ENCODE peak calls at places on chromosomes 5 and 9, in eight cellular contexts. J is aorta; W is KBM-7; O is transverse colon; L is fibroblast of the aortic adventitia; X is NCI-H748 treated with DMSO at 0.1 percent for 48 hours; C is neural progenitor cell; I is stimulated activated CD4-positive, alpha-beta T cell treated with anti-CD3 and anti-CD28 coated beads, Interleukin-1b, Interleukin-23, amount 100 ng/mL, for 4 hours. T is an unnamed sample.

GRCh38 chr9:98810106-98810840 is 2.8 kb downstream of the GALNT12 start:
- DNase-seq in C (peak), W (no peak), I (no peak), O (no peak), X (no peak), L (peak), J (no peak), T (no peak)

GRCh38 chr9:76198336-76198735 is 195.9 kb downstream of the RFK start:
- DNase-seq in O (no peak), J (peak), C (no peak), W (no peak), L (peak), X (no peak), I (no peak), T (no peak)

GRCh38 chr5:54927097-54927746 is 58.2 kb downstream of the ESM1 start:
- DNase-seq in C (no peak), J (no peak), X (no peak), I (no peak), O (no peak), L (no peak), W (no peak), T (no peak)

GRCh38 chr5:132962429-132962928 is 955 bp downstream of the AFF4 start:
- DNase-seq in W (peak), I (no peak), C (peak), J (peak), X (peak), L (peak), O (peak), T (peak)

GRCh38 chr5:27995867-27996266 is 957.5 kb upstream of the CDH9 start:
- DNase-seq in X (no peak), O (no peak), J (no peak), C (no peak), W (no peak), L (no peak), I (no peak), T (no peak)

GRCh38 chr5:7941692-7942091 is 72.7 kb downstream of the MTRR start:
- DNase-seq in L (no peak), X (no peak), I (no peak), W (no peak), C (peak), J (no peak), O (no peak), T (no peak)

GRCh38 chr9:122949696-122950095 is 8.9 kb downstream of the RABGAP1 start:
- DNase-seq in I (no peak), X (no peak), O (no peak), J (no peak), C (no peak), W (no peak), L (peak), T (no peak)

GRCh38 chr9:115164511-115164974 is 46.6 kb upstream of the TNC start:
- DNase-seq in I (no peak), L (peak), W (no peak), O (no peak), X (peak), C (peak), J (peak), T (no peak)

GRCh38 chr5:76175051-76175666 is 92.0 kb downstream of the SV2C start:
- DNase-seq in I (peak), L (peak), W (peak), C (peak), X (peak), J (no peak), O (peak), T (peak)

GRCh38 chr9:6441269-6441668 is 28.3 kb downstream of the UHRF2 start:
- DNase-seq in J (no peak), I (no peak), X (no peak), O (no peak), L (peak), C (no peak), W (no peak), T (no peak)

GRCh38 chr5:124343451-124343867 is 403.0 kb downstream of the ZNF608 start:
- DNase-seq in W (no peak), L (peak), J (no peak), I (no peak), X (no peak), C (no peak), O (no peak), T (no peak)

GRCh38 chr9:110143969-110144545 is 63.9 kb downstream of the C9orf152 start:
- DNase-seq in L (no peak), O (peak), J (no peak), C (no peak), I (no peak), X (no peak), W (peak), T (peak)

GRCh38 chr5:176863765-176864098 is 35.4 kb downstream of the HK3 start:
- DNase-seq in O (no peak), J (no peak), L (no peak), C (peak), X (no peak), W (no peak), I (no peak), T (no peak)

GRCh38 chr5:61625682-61626620 is 293.9 kb downstream of the ZSWIM6 start:
- DNase-seq in O (peak), W (no peak), I (peak), X (no peak), C (peak), J (peak), L (peak), T (peak)

GRCh38 chr5:1161108-1161831 is 40.1 kb upstream of the SLC6A19 start:
- DNase-seq in J (no peak), X (no peak), C (no peak), W (no peak), O (peak), I (no peak), L (no peak), T (no peak)

GRCh38 chr5:141512390-141513020 is 23.6 kb downstream of the PCDHGC5 start:
- DNase-seq in X (peak), L (peak), O (peak), J (peak), I (peak), C (peak), W (peak), T (peak)

GRCh38 chr9:22342489-22343217 is 104.0 kb upstream of the DMRTA1 start:
- DNase-seq in C (peak), O (no peak), W (no peak), J (no peak), I (no peak), X (no peak), L (peak), T (no peak)

GRCh38 chr9:30280229-30280900 is 2104.1 kb upstream of the ACO1 start:
- DNase-seq in I (no peak), O (no peak), J (no peak), X (no peak), L (no peak), W (no peak), C (no peak), T (no peak)

GRCh38 chr5:111859533-111860270 is 102.7 kb upstream of the NREP start:
- DNase-seq in J (no peak), O (no peak), W (no peak), I (no peak), C (no peak), X (no peak), L (peak), T (no peak)

GRCh38 chr9:124450241-124450924 is at the start of gene ADGRD2:
- DNase-seq in L (peak), W (no peak), X (peak), I (peak), J (peak), O (no peak), C (peak), T (peak)

GRCh38 chr9:132579427-132579798 is 3.0 kb upstream of the BARHL1 start:
- DNase-seq in X (no peak), I (no peak), J (no peak), W (no peak), L (no peak), C (no peak), O (no peak), T (no peak)

GRCh38 chr5:113505181-113505580 is 8.3 kb upstream of the YTHDC2 start:
- DNase-seq in I (no peak), C (no peak), X (no peak), L (peak), O (no peak), J (no peak), W (no peak), T (no peak)

GRCh38 chr9:35272989-35273388 is 111.2 kb downstream of the UNC13B start:
- DNase-seq in J (no peak), O (no peak), L (peak), X (no peak), W (no peak), C (no peak), I (no peak), T (no peak)

GRCh38 chr5:141419074-141419880 is 1.6 kb upstream of the PCDHGA11 start:
- DNase-seq in J (no peak), L (no peak), I (no peak), O (no peak), W (no peak), X (no peak), C (no peak), T (no peak)

GRCh38 chr9:100600511-100601079 is 22.7 kb downstream of the CAVIN4 start:
- DNase-seq in C (peak), I (no peak), L (no peak), O (no peak), W (no peak), X (no peak), J (no peak), T (no peak)

GRCh38 chr5:322942-323879 is 1.7 kb downstream of the AHRR start:
- DNase-seq in X (no peak), W (peak), J (no peak), L (no peak), I (no peak), O (no peak), C (no peak), T (no peak)

GRCh38 chr5:172904643-172905345 is 54.4 kb upstream of the RPL26L1 start:
- DNase-seq in X (no peak), J (peak), L (peak), C (no peak), I (no peak), O (peak), W (no peak), T (no peak)

T was measured in activated naive CD8-positive, alpha-beta T cell treated with anti-CD3 and anti-CD28 coated beads, Interleukin-2, amount 50 U/mL, for 24 hours.